ENCODE peak calls at places on chromosomes 5 and 9, in ten cellular contexts. V, T, C, L, K, I, Q, W, S and P are unnamed samples.

GRCh38 chr5:10675177-10675700 is 85.8 kb downstream of the DAP start:
- DNase-seq in W (no peak), I (no peak), S (peak; percentile 73), L (no peak), Q (no peak), K (peak; percentile 78), C (no peak), T (no peak), V (no peak), P (no peak)

GRCh38 chr5:54905246-54905770 is 80.1 kb downstream of the ESM1 start:
- DNase-seq in I (no peak), C (no peak), K (no peak), V (no peak), L (no peak), W (no peak), Q (peak; percentile 25), T (no peak), S (no peak), P (no peak)

GRCh38 chr5:125659316-125660071 is 763.7 kb upstream of the GRAMD2B start:
- DNase-seq in K (no peak), W (no peak), L (no peak), S (no peak), I (peak; percentile 18), Q (no peak), V (no peak), T (peak; percentile 44), C (no peak), P (peak; percentile 10)

GRCh38 chr5:141732417-141732816 is 50.4 kb upstream of the ARAP3 start:
- DNase-seq in I (no peak), V (no peak), W (no peak), L (no peak), C (no peak), S (no peak), K (no peak), Q (no peak), T (no peak), P (no peak)

GRCh38 chr9:129806126-129806525 is 3.1 kb downstream of the TOR1B start:
- DNase-seq in L (no peak), V (no peak), T (no peak), W (no peak), Q (no peak), I (no peak), C (no peak), K (no peak), S (no peak), P (no peak)

GRCh38 chr5:149799119-149799623 is 69.1 kb downstream of the PPARGC1B start:
- DNase-seq in W (no peak), S (no peak), C (peak; percentile 36), L (peak; percentile 94), T (peak; percentile 88), V (no peak), K (no peak), Q (peak; percentile 88), I (peak; percentile 56), P (no peak)

GRCh38 chr5:81303563-81303962 is 2.2 kb downstream of the ZCCHC9 start:
- DNase-seq in I (peak; percentile 97), K (no peak), Q (peak; percentile 42), V (no peak), T (peak; percentile 65), S (no peak), W (no peak), L (no peak), C (no peak), P (no peak)

GRCh38 chr5:144972317-144972716 is 801.6 kb downstream of the KCTD16 start:
- DNase-seq in V (no peak), C (no peak), T (peak; percentile 0), K (no peak), L (no peak), W (no peak), Q (no peak), I (no peak), S (no peak), P (no peak)

GRCh38 chr5:175022286-175022685 is 297.9 kb downstream of the MSX2 start:
- DNase-seq in V (no peak), L (no peak), I (no peak), Q (no peak), C (no peak), T (no peak), W (no peak), S (no peak), K (no peak), P (no peak)

GRCh38 chr5:140303987-140304386 is 1.1 kb upstream of the PFDN1 start:
- DNase-seq in Q (no peak), K (no peak), L (no peak), S (no peak), W (no peak), C (no peak), T (no peak), V (no peak), I (no peak), P (no peak)

GRCh38 chr5:76099286-76099702 is 16.1 kb downstream of the SV2C start:
- DNase-seq in C (no peak), T (no peak), K (no peak), Q (no peak), V (no peak), I (no peak), W (peak; percentile 59), S (no peak), L (no peak), P (no peak)

GRCh38 chr5:65065112-65065511 is 296.4 kb downstream of the CWC27 start:
- DNase-seq in V (no peak), S (no peak), K (no peak), I (no peak), W (no peak), L (no peak), Q (no peak), T (no peak), C (no peak), P (no peak)

GRCh38 chr9:21741151-21741550 is 61.3 kb upstream of the MTAP start:
- DNase-seq in Q (peak; percentile 50), T (no peak), I (no peak), C (no peak), W (no peak), S (no peak), L (no peak), K (no peak), V (no peak), P (no peak)

GRCh38 chr5:180790020-180790419 is 12.6 kb downstream of the MGAT1 start:
- DNase-seq in V (peak; percentile 40), S (peak; percentile 36), I (no peak), L (no peak), W (no peak), C (no peak), T (no peak), Q (no peak), K (no peak), P (no peak)

GRCh38 chr5:146878471-146879172 is at the start of gene PPP2R2B:
- DNase-seq in L (no peak), S (peak; percentile 46), Q (peak; percentile 4), V (peak; percentile 54), K (no peak), I (no peak), C (peak; percentile 42), W (peak; percentile 11), T (no peak), P (peak; percentile 58)

GRCh38 chr5:67901816-67902496 is 313.6 kb upstream of the PIK3R1 start:
- DNase-seq in W (no peak), T (no peak), S (no peak), I (no peak), Q (peak; percentile 47), C (no peak), K (no peak), V (no peak), L (no peak), P (no peak)

GRCh38 chr9:69400470-69400869 is 75.5 kb downstream of the ENTREP1 start:
- DNase-seq in L (no peak), I (peak; percentile 53), T (no peak), Q (no peak), K (no peak), V (no peak), W (no peak), S (no peak), C (no peak), P (no peak)

GRCh38 chr9:133342570-133342969 is 5.4 kb downstream of the MED22 start:
- DNase-seq in W (no peak), V (no peak), S (peak; percentile 40), K (no peak), T (no peak), I (no peak), L (no peak), C (no peak), Q (no peak), P (no peak)
- TF ChIP-seq CTCF in W (peak; percentile 26), V (no peak), S (peak; percentile 56), K (no peak), T (peak; percentile 40), I (peak; percentile 10), L (peak; percentile 11), C (no peak), Q (peak; percentile 15), P (peak; percentile 1)

GRCh38 chr5:129172561-129172960 is 78.0 kb downstream of the ISOC1 start:
- DNase-seq in K (no peak), C (no peak), V (no peak), W (no peak), L (no peak), Q (no peak), S (no peak), T (no peak), I (peak; percentile 29), P (no peak)
- TF ChIP-seq CTCF in K (no peak), C (no peak), V (no peak), W (no peak), L (peak; percentile 25), Q (no peak), S (no peak), T (no peak), I (no peak), P (peak; percentile 65)

GRCh38 chr5:172106511-172107356 is 81.3 kb downstream of the STK10 start:
- DNase-seq in Q (no peak), V (peak; percentile 79), I (no peak), W (peak; percentile 61), L (peak; percentile 58), S (peak; percentile 75), T (no peak), K (peak; percentile 90), C (peak; percentile 57), P (peak; percentile 90)
- TF ChIP-seq CTCF in Q (peak; percentile 82), V (peak; percentile 98), I (peak; percentile 90), W (peak; percentile 98), L (peak; percentile 93), S (peak; percentile 87), T (peak; percentile 95), K (peak; percentile 89), C (peak; percentile 99), P (peak; percentile 92)

GRCh38 chr9:130893250-130894101 is 3.1 kb downstream of the QRFP start:
- DNase-seq in W (no peak), S (peak; percentile 69), T (no peak), V (no peak), K (no peak), I (no peak), Q (no peak), L (peak; percentile 35), C (no peak), P (no peak)
- TF ChIP-seq CTCF in W (no peak), S (peak; percentile 68), T (peak; percentile 72), V (no peak), K (peak; percentile 41), I (peak; percentile 55), Q (peak; percentile 17), L (peak; percentile 48), C (no peak), P (no peak)

GRCh38 chr5:32942225-32942989 is 231.3 kb downstream of the NPR3 start:
- DNase-seq in V (peak; percentile 7), K (no peak), S (peak; percentile 17), Q (no peak), W (no peak), C (peak; percentile 13), I (peak; percentile 35), T (peak; percentile 8), L (peak; percentile 18), P (no peak)
- TF ChIP-seq CTCF in V (peak; percentile 13), K (peak; percentile 38), S (peak; percentile 49), Q (peak; percentile 43), W (peak; percentile 61), C (peak; percentile 38), I (peak; percentile 42), T (peak; percentile 58), L (peak; percentile 37), P (peak; percentile 62)